ENCODE peak calls at places on chromosome 22, in four cellular contexts. H is upper lobe of left lung, P is psoas muscle, T is adrenal gland. F is an unnamed sample. For H3K4me1, the result is how much of the 10 kb centered on the place peaks cover.

GRCh38 chr22:50684501-50684900 is 11.9 kb downstream of the SHANK3 start:
- DNase-seq in T (no peak), H (no peak), P (no peak), F (no peak)

GRCh38 chr22:37300551-37301017 is 18.3 kb downstream of the CYTH4 start:
- DNase-seq in H (peak), T (no peak), P (no peak), F (no peak)

GRCh38 chr22:47739216-47739615 is 976.8 kb downstream of the TBC1D22A start:
- DNase-seq in H (no peak), P (no peak), T (no peak), F (peak)

GRCh38 chr22:28937206-28938025 is 54.0 kb downstream of the ZNRF3 start:
- DNase-seq in T (no peak), H (no peak), P (no peak), F (no peak)

GRCh38 chr22:36461665-36462474 is 19.6 kb downstream of the TXN2 start:
- DNase-seq in H (peak), T (no peak), P (peak), F (peak)

GRCh38 chr22:30286813-30287625 is 2.3 kb downstream of the CASTOR1 start:
- DNase-seq in H (peak), T (peak), P (peak), F (no peak)

GRCh38 chr22:47965066-47965465 is 1202.6 kb downstream of the TBC1D22A start:
- DNase-seq in H (no peak), T (no peak), P (no peak), F (no peak)

GRCh38 chr22:24503137-24503850 is 8.2 kb downstream of the UPB1 start:
- DNase-seq in H (peak), P (peak), T (peak), F (peak)

GRCh38 chr22:42114721-42115120 is 15.9 kb downstream of the CYP2D6 start:
- DNase-seq in T (peak), H (no peak), P (no peak), F (no peak)

GRCh38 chr22:29574762-29575450 is 6.0 kb downstream of the NIPSNAP1 start:
- DNase-seq in H (no peak), P (no peak), T (no peak), F (no peak)

GRCh38 chr22:28123989-28124766 is 205.1 kb upstream of the PITPNB start:
- DNase-seq in H (no peak), T (no peak), P (no peak), F (no peak)

GRCh38 chr22:26597026-26597425 is 7.1 kb upstream of the TPST2 start:
- DNase-seq in H (no peak), P (no peak), T (no peak), F (no peak)
- H3K4me1 ChIP-seq in H (under half), P (under half), T (under half), F (under half)

DNA sequence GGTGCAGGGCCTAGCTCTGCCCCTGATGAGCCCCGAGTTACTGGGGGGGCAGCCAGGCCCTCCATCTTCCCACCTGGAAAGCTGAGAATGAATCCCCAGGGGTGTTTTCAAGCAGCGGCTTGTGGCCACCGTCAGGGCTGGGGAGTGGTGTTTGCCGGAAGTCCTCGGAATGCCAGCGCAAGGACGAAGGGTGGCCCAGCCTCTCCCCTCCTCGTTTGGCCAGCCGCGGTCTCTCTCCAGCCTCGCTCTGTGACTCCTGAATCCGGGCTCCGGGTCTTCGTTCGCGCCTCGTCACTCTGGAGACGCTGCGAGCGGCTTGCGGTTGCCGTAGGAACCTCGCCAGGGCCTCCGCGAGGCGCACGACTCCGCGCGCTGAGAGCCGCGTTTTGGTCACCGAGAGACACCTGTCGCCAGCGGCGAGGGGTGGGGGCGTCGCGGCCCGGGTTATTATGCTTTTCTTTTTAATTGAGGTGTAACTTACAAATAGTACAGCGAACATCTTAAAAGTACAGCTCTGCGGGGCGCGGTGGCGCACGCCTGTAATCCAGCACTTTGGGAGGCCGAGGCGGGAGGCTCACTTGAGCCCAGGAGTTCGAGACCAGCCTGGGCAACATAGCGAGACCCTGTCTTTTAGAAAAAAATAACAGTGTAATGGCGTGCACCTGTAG is 6.3 kb upstream of the KDELR3 start:
- DNase-seq in P (peak), H (peak), T (peak), F (peak)
- H3K4me1 ChIP-seq in P (under half), H (under half), T (under half), F (under half)

GRCh38 chr22:22941831-22942510 is 54.4 kb downstream of the IGLL5 start:
- DNase-seq in H (peak), P (no peak), T (no peak), F (no peak)
- H3K4me1 ChIP-seq in H (under half), P (under half), T (under half), F (under half)

GRCh38 chr22:40347300-40347699 is 1.0 kb downstream of the ADSL start:
- DNase-seq in T (no peak), H (no peak), P (no peak), F (no peak)
- H3K4me1 ChIP-seq in T (under half), H (under half), P (half or more), F (under half)